ENCODE peak calls at places on chromosomes 5 and 9, in five cellular contexts. One of them, this sample, is unnamed.

GRCh38 chr5:74243634-74244033 is 396.9 kb downstream of the ENC1 start:
- DNase-seq in GM13976: no peak
- DNase-seq in retinal pigment epithelial cell: no peak
- DNase-seq in WERI-Rb-1: no peak
- DNase-seq in tibial nerve: no peak
- DNase-seq in this sample: no peak

GRCh38 chr9:77417570-77417969 is 230.6 kb downstream of the GNA14 start:
- DNase-seq in GM13976: no peak
- DNase-seq in retinal pigment epithelial cell: no peak
- DNase-seq in WERI-Rb-1: no peak
- DNase-seq in tibial nerve: no peak
- DNase-seq in this sample: no peak

GRCh38 chr5:150514708-150515211 is 6.8 kb downstream of the NDST1 start:
- DNase-seq in GM13976: no peak
- DNase-seq in retinal pigment epithelial cell: no peak
- DNase-seq in WERI-Rb-1: no peak
- DNase-seq in tibial nerve: no peak
- DNase-seq in this sample: no peak

GRCh38 chr5:23112237-23112636 is 259.1 kb upstream of the CDH12 start:
- DNase-seq in GM13976: no peak
- DNase-seq in retinal pigment epithelial cell: no peak
- DNase-seq in WERI-Rb-1: no peak
- DNase-seq in tibial nerve: no peak
- DNase-seq in this sample: no peak

GRCh38 chr9:102206432-102206831 is 468.0 kb upstream of the GRIN3A start:
- DNase-seq in GM13976: no peak
- DNase-seq in retinal pigment epithelial cell: no peak
- DNase-seq in WERI-Rb-1: no peak
- DNase-seq in tibial nerve: no peak
- DNase-seq in this sample: no peak

GRCh38 chr5:74382864-74383618 is 257.5 kb downstream of the ENC1 start:
- DNase-seq in GM13976: no peak
- DNase-seq in retinal pigment epithelial cell: no peak
- DNase-seq in WERI-Rb-1: peak; percentile 14
- DNase-seq in tibial nerve: peak; percentile 40
- DNase-seq in this sample: no peak

GRCh38 chr5:120527251-120527650 is 63.2 kb downstream of the PRR16 start:
- DNase-seq in GM13976: no peak
- DNase-seq in retinal pigment epithelial cell: peak; percentile 71
- DNase-seq in WERI-Rb-1: peak; percentile 66
- DNase-seq in tibial nerve: no peak
- DNase-seq in this sample: no peak

GRCh38 chr5:66554211-66554610 is 42.0 kb upstream of the MAST4 start:
- DNase-seq in GM13976: peak; percentile 40
- DNase-seq in retinal pigment epithelial cell: no peak
- DNase-seq in WERI-Rb-1: no peak
- DNase-seq in tibial nerve: no peak
- DNase-seq in this sample: peak; percentile 63

GRCh38 chr9:128818099-128818838 is at the start of gene ENDOG:
- DNase-seq in GM13976: peak; percentile 99
- DNase-seq in retinal pigment epithelial cell: peak; percentile 82
- DNase-seq in WERI-Rb-1: peak; percentile 99
- DNase-seq in tibial nerve: peak; percentile 95
- DNase-seq in this sample: peak; percentile 99

GRCh38 chr9:83154821-83155220 is 91.9 kb upstream of the RASEF start:
- DNase-seq in GM13976: no peak
- DNase-seq in retinal pigment epithelial cell: peak; percentile 21
- DNase-seq in WERI-Rb-1: no peak
- DNase-seq in tibial nerve: no peak
- DNase-seq in this sample: no peak

GRCh38 chr9:27365977-27366376 is 69.0 kb upstream of the EQTN start:
- DNase-seq in GM13976: peak; percentile 46
- DNase-seq in retinal pigment epithelial cell: no peak
- DNase-seq in WERI-Rb-1: no peak
- DNase-seq in tibial nerve: no peak
- DNase-seq in this sample: peak; percentile 56

GRCh38 chr9:117149996-117150395 is 264.9 kb downstream of the ASTN2 start:
- DNase-seq in GM13976: no peak
- DNase-seq in retinal pigment epithelial cell: no peak
- DNase-seq in WERI-Rb-1: no peak
- DNase-seq in tibial nerve: no peak
- DNase-seq in this sample: no peak

GRCh38 chr9:89992326-89993208 is 387.8 kb downstream of the GADD45G start:
- DNase-seq in GM13976: no peak
- DNase-seq in retinal pigment epithelial cell: no peak
- DNase-seq in WERI-Rb-1: no peak
- DNase-seq in tibial nerve: no peak
- DNase-seq in this sample: no peak

GRCh38 chr5:158819840-158820620 is 279.7 kb downstream of the EBF1 start:
- DNase-seq in GM13976: peak; percentile 49
- DNase-seq in retinal pigment epithelial cell: no peak
- DNase-seq in WERI-Rb-1: no peak
- DNase-seq in tibial nerve: no peak
- DNase-seq in this sample: peak; percentile 67

GRCh38 chr5:144183254-144183889 is 12.7 kb downstream of the KCTD16 start:
- DNase-seq in GM13976: peak; percentile 32
- DNase-seq in retinal pigment epithelial cell: no peak
- DNase-seq in WERI-Rb-1: no peak
- DNase-seq in tibial nerve: no peak
- DNase-seq in this sample: peak; percentile 14

GRCh38 chr5:173689713-173690360 is 73.4 kb upstream of the BOD1 start:
- DNase-seq in GM13976: no peak
- DNase-seq in retinal pigment epithelial cell: no peak
- DNase-seq in WERI-Rb-1: no peak
- DNase-seq in tibial nerve: no peak
- DNase-seq in this sample: peak; percentile 59

GRCh38 chr5:32405502-32405901 is 39.0 kb downstream of the ZFR start:
- DNase-seq in GM13976: no peak
- DNase-seq in retinal pigment epithelial cell: no peak
- DNase-seq in WERI-Rb-1: no peak
- DNase-seq in tibial nerve: no peak
- DNase-seq in this sample: no peak

GRCh38 chr5:82011761-82012160 is 39.9 kb downstream of the ATG10 start:
- DNase-seq in GM13976: no peak
- DNase-seq in retinal pigment epithelial cell: no peak
- DNase-seq in WERI-Rb-1: no peak
- DNase-seq in tibial nerve: no peak
- DNase-seq in this sample: no peak

GRCh38 chr5:12095808-12096281 is 191.6 kb upstream of the CTNND2 start:
- DNase-seq in GM13976: no peak
- DNase-seq in retinal pigment epithelial cell: no peak
- DNase-seq in WERI-Rb-1: no peak
- DNase-seq in tibial nerve: no peak
- DNase-seq in this sample: no peak

GRCh38 chr5:72248352-72249032 is 71.5 kb downstream of the MRPS27 start:
- DNase-seq in GM13976: no peak
- DNase-seq in retinal pigment epithelial cell: peak; percentile 91
- DNase-seq in WERI-Rb-1: no peak
- DNase-seq in tibial nerve: peak; percentile 41
- DNase-seq in this sample: no peak

GRCh38 chr5:128199611-128200010 is 116.0 kb downstream of the SLC12A2 start:
- DNase-seq in GM13976: no peak
- DNase-seq in retinal pigment epithelial cell: no peak
- DNase-seq in WERI-Rb-1: no peak
- DNase-seq in tibial nerve: no peak
- DNase-seq in this sample: no peak

GRCh38 chr9:33452828-33453271 is 5.5 kb upstream of the AQP3 start:
- DNase-seq in GM13976: peak; percentile 72
- DNase-seq in retinal pigment epithelial cell: peak; percentile 42
- DNase-seq in WERI-Rb-1: peak; percentile 83
- DNase-seq in tibial nerve: no peak
- DNase-seq in this sample: peak; percentile 68

GRCh38 chr9:20754556-20754955 is 70.5 kb downstream of the FOCAD start:
- DNase-seq in GM13976: no peak
- DNase-seq in retinal pigment epithelial cell: no peak
- DNase-seq in WERI-Rb-1: no peak
- DNase-seq in tibial nerve: no peak
- DNase-seq in this sample: no peak

GRCh38 chr5:90173299-90174030 is 236.1 kb downstream of the CETN3 start:
- DNase-seq in GM13976: no peak
- DNase-seq in retinal pigment epithelial cell: no peak
- DNase-seq in WERI-Rb-1: no peak
- DNase-seq in tibial nerve: no peak
- DNase-seq in this sample: no peak

GRCh38 chr5:178624626-178625546 is 2.0 kb downstream of the CLK4 start:
- DNase-seq in GM13976: no peak
- DNase-seq in retinal pigment epithelial cell: no peak
- DNase-seq in WERI-Rb-1: no peak
- DNase-seq in tibial nerve: no peak
- DNase-seq in this sample: no peak

GRCh38 chr9:110125207-110125751 is 82.7 kb downstream of the C9orf152 start:
- DNase-seq in GM13976: no peak
- DNase-seq in retinal pigment epithelial cell: peak; percentile 99
- DNase-seq in WERI-Rb-1: peak; percentile 70
- DNase-seq in tibial nerve: peak; percentile 79
- DNase-seq in this sample: no peak

GRCh38 chr5:117713585-117714198 is 1139.1 kb upstream of the SEMA6A start:
- DNase-seq in GM13976: no peak
- DNase-seq in retinal pigment epithelial cell: no peak
- DNase-seq in WERI-Rb-1: no peak
- DNase-seq in tibial nerve: no peak
- DNase-seq in this sample: no peak

GRCh38 chr5:153960269-153961215 is 78.2 kb downstream of the FAM114A2 start:
- DNase-seq in GM13976: no peak
- DNase-seq in retinal pigment epithelial cell: no peak
- DNase-seq in WERI-Rb-1: no peak
- DNase-seq in tibial nerve: no peak
- DNase-seq in this sample: no peak

GRCh38 chr9:113624721-113625120 is 161.2 kb downstream of the RGS3 start:
- DNase-seq in GM13976: no peak
- DNase-seq in retinal pigment epithelial cell: no peak
- DNase-seq in WERI-Rb-1: no peak
- DNase-seq in tibial nerve: no peak
- DNase-seq in this sample: no peak

GRCh38 chr5:109029847-109030246 is 282.1 kb downstream of the FER start:
- DNase-seq in GM13976: no peak
- DNase-seq in retinal pigment epithelial cell: no peak
- DNase-seq in WERI-Rb-1: no peak
- DNase-seq in tibial nerve: no peak
- DNase-seq in this sample: no peak
- TF ChIP-seq CTCF in GM13976: no peak
- TF ChIP-seq CTCF in retinal pigment epithelial cell: no peak
- TF ChIP-seq CTCF in WERI-Rb-1: no peak
- TF ChIP-seq CTCF in tibial nerve: no peak
- TF ChIP-seq CTCF in this sample: no peak

DNA sequence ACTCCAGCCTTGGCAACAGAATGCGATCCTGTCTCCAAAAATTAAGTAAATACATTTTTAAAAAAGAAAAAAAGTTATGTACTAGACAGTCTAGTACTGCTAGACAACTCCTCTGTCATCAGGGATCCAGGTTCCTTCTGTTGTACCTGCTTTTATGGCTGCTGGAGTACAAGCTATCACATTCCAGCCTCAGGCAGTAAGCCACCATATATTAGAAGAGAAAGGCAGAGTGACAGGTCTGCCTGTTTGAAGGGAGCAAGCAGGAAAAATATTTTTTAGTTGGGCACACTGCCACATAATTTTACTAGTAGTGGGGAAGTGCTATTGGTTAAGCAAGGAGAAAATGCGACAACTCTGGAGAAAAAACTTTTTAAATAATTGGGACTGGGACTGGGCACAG is 10.9 kb downstream of the RPS6 start:
- DNase-seq in GM13976: no peak
- DNase-seq in retinal pigment epithelial cell: no peak
- DNase-seq in WERI-Rb-1: no peak
- DNase-seq in tibial nerve: no peak
- DNase-seq in this sample: no peak
- TF ChIP-seq CTCF in GM13976: no peak
- TF ChIP-seq CTCF in retinal pigment epithelial cell: no peak
- TF ChIP-seq CTCF in WERI-Rb-1: no peak
- TF ChIP-seq CTCF in tibial nerve: no peak
- TF ChIP-seq CTCF in this sample: no peak

DNA sequence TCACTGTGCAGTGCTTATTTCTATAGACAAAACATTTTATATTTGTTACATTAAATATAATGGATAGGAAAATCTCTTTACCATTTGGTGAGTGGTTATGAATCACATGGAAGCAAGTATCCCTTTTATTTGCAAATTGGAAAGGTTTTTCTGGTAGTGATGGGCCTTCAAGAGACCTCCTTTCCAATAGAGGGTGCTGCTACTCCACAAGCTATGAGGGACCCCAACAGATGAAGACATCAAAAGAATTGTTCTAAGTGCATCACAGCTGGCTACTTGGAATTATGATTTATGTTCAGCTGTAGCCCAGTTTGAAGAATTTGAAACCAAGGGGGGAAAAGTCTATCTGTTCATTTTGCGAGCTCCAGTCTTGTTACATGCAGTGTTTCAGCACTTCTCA is 493.7 kb upstream of the SGCD start:
- DNase-seq in GM13976: no peak
- DNase-seq in retinal pigment epithelial cell: no peak
- DNase-seq in WERI-Rb-1: peak; percentile 14
- DNase-seq in tibial nerve: no peak
- DNase-seq in this sample: no peak
- TF ChIP-seq CTCF in GM13976: no peak
- TF ChIP-seq CTCF in retinal pigment epithelial cell: no peak
- TF ChIP-seq CTCF in WERI-Rb-1: peak; percentile 41
- TF ChIP-seq CTCF in tibial nerve: no peak
- TF ChIP-seq CTCF in this sample: no peak

DNA sequence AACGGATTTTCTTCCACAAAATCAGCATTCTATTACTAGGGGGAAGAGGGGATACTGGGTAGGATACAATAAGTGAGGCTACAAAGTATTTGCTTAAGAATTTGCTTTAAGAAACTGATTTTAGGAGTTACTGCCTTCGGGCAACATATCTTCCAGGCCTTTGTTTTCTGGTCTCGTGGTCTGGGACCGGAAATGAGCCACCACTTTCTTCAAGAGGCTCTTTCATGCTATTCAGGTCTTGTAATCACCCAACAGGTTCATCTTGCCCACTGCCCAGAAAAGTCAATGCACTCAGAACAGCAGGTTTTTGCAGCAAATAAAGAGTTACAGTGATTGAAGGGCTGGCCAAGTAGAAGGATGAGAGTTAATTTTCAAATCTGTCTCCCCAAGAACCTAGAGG is 6.6 kb upstream of the AOPEP start:
- DNase-seq in GM13976: no peak
- DNase-seq in retinal pigment epithelial cell: no peak
- DNase-seq in WERI-Rb-1: no peak
- DNase-seq in tibial nerve: no peak
- DNase-seq in this sample: no peak
- TF ChIP-seq CTCF in GM13976: no peak
- TF ChIP-seq CTCF in retinal pigment epithelial cell: no peak
- TF ChIP-seq CTCF in WERI-Rb-1: no peak
- TF ChIP-seq CTCF in tibial nerve: no peak
- TF ChIP-seq CTCF in this sample: no peak